ENCODE peak calls at places on chromosomes 13 and 19, in nine cellular contexts. M, L, Q, N, W, X, P, U and A are unnamed samples.

GRCh38 chr19:10418281-10419199 is 1.8 kb upstream of the PDE4A start:
- DNase-seq in M (no peak), L (no peak), Q (no peak), N (no peak), W (no peak), X (peak), P (no peak), U (no peak), A (no peak)

GRCh38 chr13:101449971-101450748 is 2.3 kb upstream of the ITGBL1 start:
- DNase-seq in M (no peak), L (no peak), Q (peak), N (no peak), W (peak), X (no peak), P (peak), U (peak), A (no peak)

GRCh38 chr19:16590876-16591802 is 18.9 kb upstream of the SLC35E1 start:
- DNase-seq in M (no peak), L (no peak), Q (no peak), N (no peak), W (no peak), X (no peak), P (no peak), U (no peak), A (no peak)

GRCh38 chr13:60165391-60166099 is 1.8 kb upstream of the DIAPH3 start:
- DNase-seq in M (no peak), L (no peak), Q (no peak), N (no peak), W (no peak), X (no peak), P (peak), U (no peak), A (no peak)

GRCh38 chr13:40060318-40061007 is 405.0 kb downstream of the COG6 start:
- DNase-seq in M (no peak), L (no peak), Q (peak), N (peak), W (peak), X (no peak), P (peak), U (no peak), A (peak)

GRCh38 chr19:32708457-32708856 is 11.1 kb upstream of the TDRD12 start:
- DNase-seq in M (no peak), L (no peak), Q (no peak), N (no peak), W (no peak), X (no peak), P (no peak), U (no peak), A (no peak)

GRCh38 chr19:3784607-3785463 is 1.3 kb downstream of the MATK start:
- DNase-seq in M (no peak), L (no peak), Q (no peak), N (no peak), W (peak), X (no peak), P (peak), U (no peak), A (no peak)

GRCh38 chr19:1369214-1369805 is 14.4 kb upstream of the NDUFS7 start:
- DNase-seq in M (no peak), L (no peak), Q (no peak), N (no peak), W (no peak), X (no peak), P (no peak), U (no peak), A (no peak)

GRCh38 chr19:38229585-38230073 is 5.6 kb upstream of the DPF1 start:
- DNase-seq in M (peak), L (no peak), Q (peak), N (peak), W (peak), X (peak), P (peak), U (no peak), A (peak)

GRCh38 chr19:11538232-11539036 is at the start of gene CNN1:
- DNase-seq in M (no peak), L (no peak), Q (peak), N (no peak), W (peak), X (no peak), P (peak), U (no peak), A (no peak)

GRCh38 chr13:113456116-113456702 is 2.9 kb upstream of the ADPRHL1 start:
- DNase-seq in M (no peak), L (no peak), Q (no peak), N (no peak), W (no peak), X (no peak), P (no peak), U (no peak), A (no peak)

GRCh38 chr19:36081894-36082293 is 27.2 kb downstream of the WDR62 start:
- DNase-seq in M (no peak), L (no peak), Q (no peak), N (no peak), W (no peak), X (no peak), P (no peak), U (no peak), A (no peak)

GRCh38 chr19:54470276-54470887 is 2.7 kb downstream of the CDC42EP5 start:
- DNase-seq in M (no peak), L (no peak), Q (no peak), N (no peak), W (no peak), X (no peak), P (no peak), U (no peak), A (no peak)

GRCh38 chr13:64078480-64078936 is 2662.9 kb upstream of the PCDH20 start:
- DNase-seq in M (no peak), L (no peak), Q (no peak), N (peak), W (no peak), X (no peak), P (no peak), U (no peak), A (no peak)